ENCODE peak calls at places on chromosome 3, in seven cellular contexts. G is HCT116, M is sigmoid colon, V is stomach, E is testis, A is heart left ventricle, C is IMR-90. R is an unnamed sample.

GRCh38 chr3:188978772-188979171 is 193.0 kb upstream of the TPRG1 start:
- DNase-seq in G (no peak), M (peak), V (no peak), E (peak), A (no peak), C (peak), R (peak)

GRCh38 chr3:13016726-13017255 is 56.4 kb downstream of the IQSEC1 start:
- DNase-seq in G (no peak), M (peak), V (no peak), E (no peak), A (no peak), C (no peak), R (no peak)

GRCh38 chr3:52535411-52536111 is 844 bp upstream of the UQCC5 start:
- DNase-seq in G (no peak), M (no peak), V (no peak), E (peak), A (no peak), C (no peak), R (peak)

GRCh38 chr3:53806182-53807116 is 39.8 kb downstream of the CHDH start:
- DNase-seq in G (no peak), M (peak), V (no peak), E (peak), A (no peak), C (peak), R (peak)

GRCh38 chr3:21795152-21795837 is 44.3 kb upstream of the ZNF385D start:
- DNase-seq in G (no peak), M (no peak), V (no peak), E (peak), A (peak), C (no peak), R (no peak)

GRCh38 chr3:143016321-143016972 is 15.1 kb downstream of the U2SURP start:
- DNase-seq in G (no peak), M (no peak), V (no peak), E (no peak), A (no peak), C (no peak), R (no peak)

GRCh38 chr3:155742339-155742980 is 2.4 kb downstream of the PLCH1 start:
- DNase-seq in G (no peak), M (no peak), V (no peak), E (no peak), A (no peak), C (no peak), R (no peak)

GRCh38 chr3:73074681-73075305 is 13.3 kb downstream of the EBLN2 start:
- DNase-seq in G (no peak), M (no peak), V (no peak), E (no peak), A (no peak), C (no peak), R (no peak)

GRCh38 chr3:150739200-150739863 is 23.6 kb downstream of the SIAH2 start:
- DNase-seq in G (no peak), M (no peak), V (no peak), E (no peak), A (no peak), C (no peak), R (no peak)

GRCh38 chr3:98343647-98344507 is 9.8 kb upstream of the OR5K4 start:
- DNase-seq in G (peak), M (no peak), V (no peak), E (peak), A (no peak), C (peak), R (peak)

GRCh38 chr3:81446806-81447205 is 314.6 kb downstream of the GBE1 start:
- DNase-seq in G (no peak), M (no peak), V (no peak), E (no peak), A (no peak), C (no peak), R (no peak)

GRCh38 chr3:126507886-126508285 is 9.7 kb downstream of the UROC1 start:
- DNase-seq in G (no peak), M (no peak), V (no peak), E (no peak), A (peak), C (no peak), R (no peak)

GRCh38 chr3:33648793-33649192 is 69.3 kb downstream of the CLASP2 start:
- DNase-seq in G (no peak), M (no peak), V (no peak), E (no peak), A (no peak), C (no peak), R (no peak)

GRCh38 chr3:104642827-104643226 is 723.9 kb upstream of the ALCAM start:
- DNase-seq in G (no peak), M (no peak), V (no peak), E (no peak), A (no peak), C (no peak), R (no peak)

GRCh38 chr3:154781595-154781994 is 298.5 kb upstream of the MME start:
- DNase-seq in G (no peak), M (no peak), V (no peak), E (no peak), A (no peak), C (no peak), R (no peak)

GRCh38 chr3:157231071-157231470 is 71.1 kb upstream of the CCNL1 start:
- DNase-seq in G (no peak), M (no peak), V (no peak), E (no peak), A (no peak), C (peak), R (no peak)

GRCh38 chr3:132247211-132247610 is 70.0 kb upstream of the ACP3 start:
- DNase-seq in G (no peak), M (no peak), V (no peak), E (no peak), A (no peak), C (no peak), R (no peak)

GRCh38 chr3:47846880-47847248 is 43.9 kb downstream of the DHX30 start:
- DNase-seq in G (no peak), M (no peak), V (no peak), E (no peak), A (no peak), C (no peak), R (no peak)
- TF ChIP-seq POLR2A in G (no peak), M (no peak), V (no peak), E (no peak), A (no peak), C (no peak), R (no peak)

GRCh38 chr3:109132801-109133473 is 3.6 kb upstream of the C3orf85 start:
- DNase-seq in G (no peak), M (no peak), V (peak), E (no peak), A (no peak), C (peak), R (no peak)

GRCh38 chr3:109137766-109138165 is 1.2 kb downstream of the C3orf85 start:
- DNase-seq in G (no peak), M (no peak), V (no peak), E (no peak), A (no peak), C (no peak), R (no peak)

GRCh38 chr3:109131276-109131675 is 5.2 kb upstream of the C3orf85 start:
- DNase-seq in G (no peak), M (no peak), V (no peak), E (no peak), A (no peak), C (no peak), R (no peak)

DNA sequence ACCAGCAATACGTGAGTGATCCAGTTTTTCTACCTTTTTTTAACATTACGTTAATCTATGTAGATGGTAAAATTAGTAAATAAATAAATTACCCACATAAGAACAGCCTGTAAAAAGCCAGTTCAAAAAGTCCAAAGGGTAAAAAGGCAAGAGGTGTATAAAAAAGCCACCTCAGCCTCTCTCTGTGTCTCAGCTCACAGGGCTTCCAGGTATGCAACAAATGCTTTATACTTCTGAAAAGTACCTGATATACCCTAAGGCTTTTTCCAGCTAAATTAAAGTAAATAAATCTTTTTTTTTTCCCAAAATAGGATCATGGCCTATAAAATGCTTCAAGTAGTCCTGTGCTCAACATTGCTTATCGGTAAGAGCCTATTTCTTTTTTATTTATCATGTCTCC is at the start of gene C3orf85:
- DNase-seq in G (no peak), M (no peak), V (no peak), E (no peak), A (no peak), C (no peak), R (no peak)
- TF ChIP-seq POLR2A in G (no peak), M (no peak), V (no peak), E (no peak), A (no peak), C (no peak), R (no peak)

GRCh38 chr3:129001101-129001816 is at the start of gene EFCC1:
- DNase-seq in G (no peak), M (peak), V (no peak), E (peak), A (peak), C (no peak), R (no peak)
- TF ChIP-seq POLR2A in G (no peak), M (peak), V (no peak), E (no peak), A (peak), C (no peak), R (no peak)

GRCh38 chr3:9794400-9794799 is 1.5 kb downstream of the ARPC4 start:
- DNase-seq in G (no peak), M (no peak), V (no peak), E (no peak), A (no peak), C (no peak), R (no peak)

GRCh38 chr3:9791790-9792404 is 376 bp downstream of the TADA3 start:
- DNase-seq in G (no peak), M (no peak), V (no peak), E (no peak), A (no peak), C (no peak), R (no peak)

GRCh38 chr3:9793161-9793781 is 389 bp downstream of the ARPC4 start:
- DNase-seq in G (no peak), M (no peak), V (no peak), E (no peak), A (no peak), C (peak), R (no peak)

GRCh38 chr3:9791127-9791526 is 1.1 kb downstream of the TADA3 start:
- DNase-seq in G (no peak), M (no peak), V (no peak), E (no peak), A (no peak), C (no peak), R (no peak)

GRCh38 chr3:9792405-9793160 is at the start of the genes ARPC4 and TADA3:
- DNase-seq in G (peak), M (peak), V (peak), E (peak), A (peak), C (peak), R (peak)
- TF ChIP-seq POLR2A in G (no peak), M (peak), V (no peak), E (no peak), A (peak), C (peak), R (peak)

R was measured in H54.